ENCODE peak calls at places on chromosomes 5 and 9, in seven cellular contexts. Y is esophagus squamous epithelium; V is SK-N-MC; W is heart right ventricle; P is CD4-positive, CD25-positive, alpha-beta regulatory T cell; Z is H9; B is left ventricle myocardium inferior. G is an unnamed sample.

GRCh38 chr9:89986190-89986589 is 381.4 kb downstream of the GADD45G start:
- DNase-seq in Y (no peak), V (no peak), W (no peak), P (no peak), Z (no peak), B (no peak), G (no peak)

GRCh38 chr5:90590-91547 is 1.1 kb upstream of the PLEKHG4B start:
- DNase-seq in Y (no peak), V (no peak), W (no peak), P (no peak), Z (peak; percentile 53), B (no peak), G (no peak)

GRCh38 chr5:150303070-150303595 is 428 bp upstream of the ARSI start:
- DNase-seq in Y (no peak), V (no peak), W (no peak), P (no peak), Z (peak; percentile 59), B (no peak), G (no peak)

GRCh38 chr9:135222991-135223760 is 135.7 kb downstream of the OLFM1 start:
- DNase-seq in Y (no peak), V (no peak), W (peak; percentile 2), P (no peak), Z (no peak), B (no peak), G (no peak)

GRCh38 chr9:36141761-36142160 is 5.2 kb downstream of the GLIPR2 start:
- DNase-seq in Y (no peak), V (no peak), W (no peak), P (no peak), Z (no peak), B (no peak), G (no peak)

GRCh38 chr5:77971965-77972544 is 195.9 kb upstream of the TBCA start:
- DNase-seq in Y (no peak), V (peak; percentile 79), W (no peak), P (no peak), Z (no peak), B (no peak), G (no peak)

GRCh38 chr9:129938291-129938979 is 103.2 kb downstream of the USP20 start:
- DNase-seq in Y (no peak), V (no peak), W (no peak), P (no peak), Z (no peak), B (no peak), G (no peak)

GRCh38 chr9:124280176-124280691 is 22.5 kb downstream of the NEK6 start:
- DNase-seq in Y (no peak), V (no peak), W (no peak), P (no peak), Z (no peak), B (no peak), G (peak; percentile 58)

GRCh38 chr9:34651876-34652602 is at the start of gene IL11RA:
- DNase-seq in Y (no peak), V (no peak), W (peak; percentile 91), P (no peak), Z (peak; percentile 98), B (peak; percentile 93), G (peak; percentile 50)

GRCh38 chr9:76658510-76659231 is 105.6 kb upstream of the PCA3 start:
- DNase-seq in Y (no peak), V (no peak), W (no peak), P (no peak), Z (no peak), B (no peak), G (no peak)

GRCh38 chr5:14781106-14781505 is 90.5 kb downstream of the ANKH start:
- DNase-seq in Y (no peak), V (no peak), W (no peak), P (no peak), Z (no peak), B (no peak), G (no peak)

GRCh38 chr9:87324613-87325194 is 173.0 kb upstream of the DAPK1 start:
- DNase-seq in Y (no peak), V (no peak), W (no peak), P (no peak), Z (no peak), B (no peak), G (no peak)

GRCh38 chr9:136052433-136052880 is 42.6 kb downstream of the NACC2 start:
- DNase-seq in Y (no peak), V (no peak), W (no peak), P (no peak), Z (peak; percentile 67), B (no peak), G (no peak)

GRCh38 chr9:132630811-132631210 is 39.0 kb downstream of the DDX31 start:
- DNase-seq in Y (no peak), V (no peak), W (no peak), P (no peak), Z (no peak), B (no peak), G (no peak)

GRCh38 chr9:127975376-127976315 is 5.1 kb downstream of the EEIG1 start:
- DNase-seq in Y (no peak), V (no peak), W (no peak), P (no peak), Z (no peak), B (no peak), G (no peak)

GRCh38 chr9:98195671-98196070 is 3.2 kb upstream of the CORO2A start:
- DNase-seq in Y (no peak), V (no peak), W (no peak), P (no peak), Z (no peak), B (no peak), G (no peak)

GRCh38 chr5:75167345-75167744 is 69.3 kb downstream of the ANKRD31 start:
- DNase-seq in Y (no peak), V (no peak), W (no peak), P (no peak), Z (peak; percentile 36), B (no peak), G (no peak)

GRCh38 chr5:14737309-14737708 is 72.8 kb downstream of the OTULIN start:
- DNase-seq in Y (no peak), V (no peak), W (no peak), P (no peak), Z (no peak), B (no peak), G (no peak)

GRCh38 chr5:136039202-136039601 is 10.4 kb downstream of the TGFBI start:
- DNase-seq in Y (no peak), V (no peak), W (no peak), P (no peak), Z (no peak), B (no peak), G (no peak)

GRCh38 chr5:147303251-147303650 is 68.4 kb downstream of the STK32A start:
- DNase-seq in Y (no peak), V (no peak), W (no peak), P (no peak), Z (no peak), B (no peak), G (peak; percentile 10)

GRCh38 chr5:144254552-144254951 is 83.9 kb downstream of the KCTD16 start:
- DNase-seq in Y (no peak), V (no peak), W (no peak), P (no peak), Z (no peak), B (no peak), G (no peak)

GRCh38 chr9:93895535-93895934 is 59.6 kb downstream of the BARX1 start:
- DNase-seq in Y (no peak), V (no peak), W (no peak), P (no peak), Z (peak; percentile 14), B (peak; percentile 4), G (no peak)

GRCh38 chr9:13088734-13089427 is 190.6 kb downstream of the MPDZ start:
- DNase-seq in Y (no peak), V (peak; percentile 47), W (no peak), P (no peak), Z (peak; percentile 45), B (no peak), G (no peak)

GRCh38 chr9:4739587-4740372 is 1.2 kb downstream of the AK3 start:
- DNase-seq in Y (no peak), V (no peak), W (peak; percentile 30), P (no peak), Z (no peak), B (no peak), G (no peak)

GRCh38 chr5:53246042-53246836 is 136.7 kb upstream of the MOCS2 start:
- DNase-seq in Y (no peak), V (no peak), W (no peak), P (no peak), Z (no peak), B (no peak), G (no peak)

GRCh38 chr5:115507682-115508081 is 36.9 kb downstream of the FEM1C start:
- DNase-seq in Y (no peak), V (no peak), W (no peak), P (no peak), Z (no peak), B (no peak), G (no peak)

GRCh38 chr5:179803651-179804598 is 2.7 kb downstream of the MGAT4B start:
- DNase-seq in Y (no peak), V (no peak), W (no peak), P (no peak), Z (no peak), B (no peak), G (no peak)

GRCh38 chr9:61667559-61668121 is 477.8 kb downstream of the SPATA31A7 start:
- DNase-seq in Y (no peak), V (no peak), W (no peak), P (no peak), Z (peak; percentile 4), B (no peak), G (no peak)
- H3K9me3 ChIP-seq in Y (peaks cover 12% of the 10 kb centered on the region), V (no peaks in the 10 kb centered on the region), W (no peaks in the 10 kb centered on the region), P (peaks cover 35% of the 10 kb centered on the region), Z (peaks cover 73% of the 10 kb centered on the region), B (no peaks in the 10 kb centered on the region), G (no peaks in the 10 kb centered on the region)

DNA sequence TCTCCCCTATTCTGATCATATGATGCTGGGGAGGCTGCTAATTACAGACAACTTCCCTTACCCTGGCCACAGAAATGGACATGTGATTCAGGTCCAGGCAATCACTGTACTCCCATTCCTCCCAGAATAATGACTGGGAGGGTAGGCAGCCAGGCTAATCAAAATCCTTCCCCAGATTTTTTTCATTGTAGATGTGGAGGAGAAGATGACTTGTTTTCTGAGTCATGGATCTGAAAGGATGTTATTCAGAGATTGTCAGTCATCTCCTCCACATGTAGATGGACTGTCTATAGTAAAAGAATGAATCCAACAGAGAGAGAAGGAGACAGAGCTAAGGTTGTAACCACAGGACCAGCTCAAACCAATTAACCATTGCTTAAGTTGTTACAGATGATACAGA is 123.9 kb upstream of the PUM3 start:
- DNase-seq in Y (no peak), V (no peak), W (no peak), P (no peak), Z (no peak), B (no peak), G (no peak)
- H3K9me3 ChIP-seq in Y (peaks cover 7% of the 10 kb centered on the region), V (no peaks in the 10 kb centered on the region), W (peaks cover 8% of the 10 kb centered on the region), P (no peaks in the 10 kb centered on the region), Z (no peaks in the 10 kb centered on the region), B (peaks cover 22% of the 10 kb centered on the region), G (peaks cover 7% of the 10 kb centered on the region)

GRCh38 chr5:158614951-158615350 is 484.8 kb downstream of the EBF1 start:
- DNase-seq in Y (no peak), V (no peak), W (no peak), P (no peak), Z (no peak), B (no peak), G (no peak)
- H3K9me3 ChIP-seq in Y (no peaks in the 10 kb centered on the region), V (no peaks in the 10 kb centered on the region), W (no peaks in the 10 kb centered on the region), P (no peaks in the 10 kb centered on the region), Z (no peaks in the 10 kb centered on the region), B (no peaks in the 10 kb centered on the region), G (no peaks in the 10 kb centered on the region)

DNA sequence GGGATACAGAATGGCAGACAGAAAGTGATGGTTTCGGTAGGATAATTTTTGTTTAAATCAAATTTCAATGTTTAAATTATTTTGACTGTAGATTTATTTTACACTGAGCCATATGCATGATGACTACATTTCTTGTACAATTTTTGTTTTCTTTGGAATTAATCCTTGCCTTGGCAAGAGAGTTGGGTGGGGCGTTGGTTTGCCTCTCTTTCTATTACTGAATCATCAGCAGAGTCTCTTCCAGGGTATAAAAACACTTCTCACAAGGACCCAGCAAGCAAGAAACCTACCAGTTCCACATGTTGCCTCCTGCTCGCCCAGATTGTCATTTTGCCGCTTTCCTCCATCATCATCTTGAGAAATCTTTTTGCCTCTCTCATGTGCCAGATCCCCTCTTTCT is 454.9 kb upstream of the DMAC1 start:
- DNase-seq in Y (no peak), V (no peak), W (no peak), P (no peak), Z (no peak), B (no peak), G (no peak)
- H3K9me3 ChIP-seq in Y (no peaks in the 10 kb centered on the region), V (no peaks in the 10 kb centered on the region), W (no peaks in the 10 kb centered on the region), P (no peaks in the 10 kb centered on the region), Z (no peaks in the 10 kb centered on the region), B (no peaks in the 10 kb centered on the region), G (no peaks in the 10 kb centered on the region)

G was measured in thoracic aorta.